ENCODE peak calls at places on chromosome 7, in ten cellular contexts. One of them, this sample, is unnamed.

GRCh38 chr7:149872419-149873073 is 1.2 kb upstream of the ATP6V0E2 start:
- DNase-seq in activated naive CD8-positive, alpha-beta T cell treated with anti-CD3 and anti-CD28 coated beads, Interleukin-2, amount 50 U/mL, for 16 hours: no peak
- DNase-seq in AG08396: peak; percentile 94
- DNase-seq in stimulated activated CD4-positive, alpha-beta T cell treated with anti-CD3 and anti-CD28 coated beads, TNF-alpha, amount 100 ng/mL, for 4 hours: no peak
- DNase-seq in naive thymus-derived CD4-positive, alpha-beta T cell: no peak
- DNase-seq in stimulated activated CD8-positive, alpha-beta memory T cell treated with anti-CD3 and anti-CD28 coated beads, Interleukin-7, amount 100 ng/mL, for 48 hours: no peak
- DNase-seq in HT1080: no peak
- DNase-seq in lung: peak; percentile 64
- DNase-seq in NCI-H460: peak; percentile 76
- DNase-seq in choroid plexus epithelial cell: peak; percentile 92
- DNase-seq in this sample: peak; percentile 88

GRCh38 chr7:79403451-79403850 is 50.0 kb downstream of the MAGI2 start:
- DNase-seq in naive thymus-derived CD4-positive, alpha-beta T cell: no peak
- DNase-seq in stimulated activated CD4-positive, alpha-beta T cell treated with anti-CD3 and anti-CD28 coated beads, TNF-alpha, amount 100 ng/mL, for 4 hours: no peak
- DNase-seq in choroid plexus epithelial cell: peak; percentile 67
- DNase-seq in NCI-H460: no peak
- DNase-seq in lung: no peak
- DNase-seq in stimulated activated CD8-positive, alpha-beta memory T cell treated with anti-CD3 and anti-CD28 coated beads, Interleukin-7, amount 100 ng/mL, for 48 hours: no peak
- DNase-seq in activated naive CD8-positive, alpha-beta T cell treated with anti-CD3 and anti-CD28 coated beads, Interleukin-2, amount 50 U/mL, for 16 hours: no peak
- DNase-seq in AG08396: no peak
- DNase-seq in HT1080: no peak
- DNase-seq in this sample: no peak

GRCh38 chr7:5423844-5424688 is 432 bp upstream of the TNRC18 start:
- DNase-seq in stimulated activated CD4-positive, alpha-beta T cell treated with anti-CD3 and anti-CD28 coated beads, TNF-alpha, amount 100 ng/mL, for 4 hours: no peak
- DNase-seq in choroid plexus epithelial cell: peak; percentile 99
- DNase-seq in naive thymus-derived CD4-positive, alpha-beta T cell: peak; percentile 31
- DNase-seq in lung: peak; percentile 96
- DNase-seq in activated naive CD8-positive, alpha-beta T cell treated with anti-CD3 and anti-CD28 coated beads, Interleukin-2, amount 50 U/mL, for 16 hours: no peak
- DNase-seq in stimulated activated CD8-positive, alpha-beta memory T cell treated with anti-CD3 and anti-CD28 coated beads, Interleukin-7, amount 100 ng/mL, for 48 hours: peak; percentile 24
- DNase-seq in HT1080: peak; percentile 96
- DNase-seq in NCI-H460: peak; percentile 99
- DNase-seq in AG08396: peak; percentile 97
- DNase-seq in this sample: peak; percentile 97

GRCh38 chr7:96903906-96904305 is 101.4 kb upstream of the DLX6 start:
- DNase-seq in AG08396: no peak
- DNase-seq in NCI-H460: no peak
- DNase-seq in HT1080: no peak
- DNase-seq in stimulated activated CD4-positive, alpha-beta T cell treated with anti-CD3 and anti-CD28 coated beads, TNF-alpha, amount 100 ng/mL, for 4 hours: no peak
- DNase-seq in choroid plexus epithelial cell: no peak
- DNase-seq in stimulated activated CD8-positive, alpha-beta memory T cell treated with anti-CD3 and anti-CD28 coated beads, Interleukin-7, amount 100 ng/mL, for 48 hours: no peak
- DNase-seq in naive thymus-derived CD4-positive, alpha-beta T cell: no peak
- DNase-seq in lung: no peak
- DNase-seq in activated naive CD8-positive, alpha-beta T cell treated with anti-CD3 and anti-CD28 coated beads, Interleukin-2, amount 50 U/mL, for 16 hours: no peak
- DNase-seq in this sample: no peak

GRCh38 chr7:94832051-94832450 is 75.3 kb upstream of the PPP1R9A start:
- DNase-seq in naive thymus-derived CD4-positive, alpha-beta T cell: no peak
- DNase-seq in activated naive CD8-positive, alpha-beta T cell treated with anti-CD3 and anti-CD28 coated beads, Interleukin-2, amount 50 U/mL, for 16 hours: no peak
- DNase-seq in NCI-H460: no peak
- DNase-seq in HT1080: peak; percentile 79
- DNase-seq in stimulated activated CD4-positive, alpha-beta T cell treated with anti-CD3 and anti-CD28 coated beads, TNF-alpha, amount 100 ng/mL, for 4 hours: no peak
- DNase-seq in stimulated activated CD8-positive, alpha-beta memory T cell treated with anti-CD3 and anti-CD28 coated beads, Interleukin-7, amount 100 ng/mL, for 48 hours: no peak
- DNase-seq in choroid plexus epithelial cell: no peak
- DNase-seq in AG08396: no peak
- DNase-seq in lung: no peak
- DNase-seq in this sample: no peak

GRCh38 chr7:132422502-132423101 is 153.7 kb downstream of the PLXNA4 start:
- DNase-seq in naive thymus-derived CD4-positive, alpha-beta T cell: no peak
- DNase-seq in stimulated activated CD8-positive, alpha-beta memory T cell treated with anti-CD3 and anti-CD28 coated beads, Interleukin-7, amount 100 ng/mL, for 48 hours: no peak
- DNase-seq in AG08396: no peak
- DNase-seq in stimulated activated CD4-positive, alpha-beta T cell treated with anti-CD3 and anti-CD28 coated beads, TNF-alpha, amount 100 ng/mL, for 4 hours: no peak
- DNase-seq in activated naive CD8-positive, alpha-beta T cell treated with anti-CD3 and anti-CD28 coated beads, Interleukin-2, amount 50 U/mL, for 16 hours: no peak
- DNase-seq in NCI-H460: no peak
- DNase-seq in HT1080: no peak
- DNase-seq in choroid plexus epithelial cell: no peak
- DNase-seq in lung: no peak
- DNase-seq in this sample: no peak

GRCh38 chr7:135428011-135428410 is 81.9 kb downstream of the CNOT4 start:
- DNase-seq in lung: no peak
- DNase-seq in AG08396: no peak
- DNase-seq in stimulated activated CD4-positive, alpha-beta T cell treated with anti-CD3 and anti-CD28 coated beads, TNF-alpha, amount 100 ng/mL, for 4 hours: no peak
- DNase-seq in HT1080: no peak
- DNase-seq in naive thymus-derived CD4-positive, alpha-beta T cell: no peak
- DNase-seq in NCI-H460: no peak
- DNase-seq in stimulated activated CD8-positive, alpha-beta memory T cell treated with anti-CD3 and anti-CD28 coated beads, Interleukin-7, amount 100 ng/mL, for 48 hours: no peak
- DNase-seq in choroid plexus epithelial cell: no peak
- DNase-seq in activated naive CD8-positive, alpha-beta T cell treated with anti-CD3 and anti-CD28 coated beads, Interleukin-2, amount 50 U/mL, for 16 hours: no peak
- DNase-seq in this sample: no peak

GRCh38 chr7:128209229-128210035 is 31.6 kb upstream of the LEP start:
- DNase-seq in HT1080: peak; percentile 73
- DNase-seq in AG08396: peak; percentile 84
- DNase-seq in activated naive CD8-positive, alpha-beta T cell treated with anti-CD3 and anti-CD28 coated beads, Interleukin-2, amount 50 U/mL, for 16 hours: peak; percentile 35
- DNase-seq in choroid plexus epithelial cell: peak; percentile 86
- DNase-seq in stimulated activated CD8-positive, alpha-beta memory T cell treated with anti-CD3 and anti-CD28 coated beads, Interleukin-7, amount 100 ng/mL, for 48 hours: peak; percentile 37
- DNase-seq in naive thymus-derived CD4-positive, alpha-beta T cell: peak; percentile 58
- DNase-seq in lung: peak; percentile 69
- DNase-seq in stimulated activated CD4-positive, alpha-beta T cell treated with anti-CD3 and anti-CD28 coated beads, TNF-alpha, amount 100 ng/mL, for 4 hours: peak; percentile 49
- DNase-seq in NCI-H460: peak; percentile 85
- DNase-seq in this sample: peak; percentile 81

GRCh38 chr7:25035274-25035673 is 55.3 kb upstream of the OSBPL3 start:
- DNase-seq in NCI-H460: no peak
- DNase-seq in stimulated activated CD8-positive, alpha-beta memory T cell treated with anti-CD3 and anti-CD28 coated beads, Interleukin-7, amount 100 ng/mL, for 48 hours: no peak
- DNase-seq in HT1080: no peak
- DNase-seq in choroid plexus epithelial cell: no peak
- DNase-seq in activated naive CD8-positive, alpha-beta T cell treated with anti-CD3 and anti-CD28 coated beads, Interleukin-2, amount 50 U/mL, for 16 hours: no peak
- DNase-seq in naive thymus-derived CD4-positive, alpha-beta T cell: no peak
- DNase-seq in stimulated activated CD4-positive, alpha-beta T cell treated with anti-CD3 and anti-CD28 coated beads, TNF-alpha, amount 100 ng/mL, for 4 hours: no peak
- DNase-seq in AG08396: no peak
- DNase-seq in lung: no peak
- DNase-seq in this sample: no peak

GRCh38 chr7:39952378-39952777 is 2.3 kb downstream of the CDK13 start:
- DNase-seq in choroid plexus epithelial cell: peak; percentile 57
- DNase-seq in AG08396: peak; percentile 51
- DNase-seq in HT1080: no peak
- DNase-seq in NCI-H460: peak; percentile 67
- DNase-seq in activated naive CD8-positive, alpha-beta T cell treated with anti-CD3 and anti-CD28 coated beads, Interleukin-2, amount 50 U/mL, for 16 hours: no peak
- DNase-seq in stimulated activated CD8-positive, alpha-beta memory T cell treated with anti-CD3 and anti-CD28 coated beads, Interleukin-7, amount 100 ng/mL, for 48 hours: no peak
- DNase-seq in stimulated activated CD4-positive, alpha-beta T cell treated with anti-CD3 and anti-CD28 coated beads, TNF-alpha, amount 100 ng/mL, for 4 hours: no peak
- DNase-seq in lung: no peak
- DNase-seq in naive thymus-derived CD4-positive, alpha-beta T cell: peak; percentile 11
- DNase-seq in this sample: no peak

GRCh38 chr7:54961391-54961790 is 57.4 kb upstream of the EGFR start:
- DNase-seq in AG08396: no peak
- DNase-seq in stimulated activated CD4-positive, alpha-beta T cell treated with anti-CD3 and anti-CD28 coated beads, TNF-alpha, amount 100 ng/mL, for 4 hours: no peak
- DNase-seq in activated naive CD8-positive, alpha-beta T cell treated with anti-CD3 and anti-CD28 coated beads, Interleukin-2, amount 50 U/mL, for 16 hours: no peak
- DNase-seq in choroid plexus epithelial cell: no peak
- DNase-seq in HT1080: no peak
- DNase-seq in stimulated activated CD8-positive, alpha-beta memory T cell treated with anti-CD3 and anti-CD28 coated beads, Interleukin-7, amount 100 ng/mL, for 48 hours: no peak
- DNase-seq in NCI-H460: no peak
- DNase-seq in lung: no peak
- DNase-seq in naive thymus-derived CD4-positive, alpha-beta T cell: no peak
- DNase-seq in this sample: no peak

GRCh38 chr7:3043544-3044395 is at the start of gene CARD11:
- DNase-seq in HT1080: no peak
- DNase-seq in stimulated activated CD8-positive, alpha-beta memory T cell treated with anti-CD3 and anti-CD28 coated beads, Interleukin-7, amount 100 ng/mL, for 48 hours: peak; percentile 42
- DNase-seq in naive thymus-derived CD4-positive, alpha-beta T cell: peak; percentile 72
- DNase-seq in stimulated activated CD4-positive, alpha-beta T cell treated with anti-CD3 and anti-CD28 coated beads, TNF-alpha, amount 100 ng/mL, for 4 hours: peak; percentile 31
- DNase-seq in lung: no peak
- DNase-seq in NCI-H460: no peak
- DNase-seq in choroid plexus epithelial cell: no peak
- DNase-seq in activated naive CD8-positive, alpha-beta T cell treated with anti-CD3 and anti-CD28 coated beads, Interleukin-2, amount 50 U/mL, for 16 hours: peak; percentile 16
- DNase-seq in AG08396: no peak
- DNase-seq in this sample: no peak

GRCh38 chr7:121195859-121196588 is 132.8 kb upstream of the WNT16 start:
- DNase-seq in stimulated activated CD8-positive, alpha-beta memory T cell treated with anti-CD3 and anti-CD28 coated beads, Interleukin-7, amount 100 ng/mL, for 48 hours: no peak
- DNase-seq in naive thymus-derived CD4-positive, alpha-beta T cell: no peak
- DNase-seq in NCI-H460: no peak
- DNase-seq in stimulated activated CD4-positive, alpha-beta T cell treated with anti-CD3 and anti-CD28 coated beads, TNF-alpha, amount 100 ng/mL, for 4 hours: no peak
- DNase-seq in HT1080: no peak
- DNase-seq in choroid plexus epithelial cell: peak; percentile 25
- DNase-seq in activated naive CD8-positive, alpha-beta T cell treated with anti-CD3 and anti-CD28 coated beads, Interleukin-2, amount 50 U/mL, for 16 hours: no peak
- DNase-seq in AG08396: no peak
- DNase-seq in lung: no peak
- DNase-seq in this sample: no peak

GRCh38 chr7:66150471-66150870 is 35.8 kb downstream of the CRCP start:
- DNase-seq in naive thymus-derived CD4-positive, alpha-beta T cell: no peak
- DNase-seq in lung: peak; percentile 44
- DNase-seq in AG08396: peak; percentile 52
- DNase-seq in choroid plexus epithelial cell: peak; percentile 87
- DNase-seq in NCI-H460: no peak
- DNase-seq in activated naive CD8-positive, alpha-beta T cell treated with anti-CD3 and anti-CD28 coated beads, Interleukin-2, amount 50 U/mL, for 16 hours: no peak
- DNase-seq in stimulated activated CD8-positive, alpha-beta memory T cell treated with anti-CD3 and anti-CD28 coated beads, Interleukin-7, amount 100 ng/mL, for 48 hours: no peak
- DNase-seq in HT1080: peak; percentile 45
- DNase-seq in stimulated activated CD4-positive, alpha-beta T cell treated with anti-CD3 and anti-CD28 coated beads, TNF-alpha, amount 100 ng/mL, for 4 hours: no peak
- DNase-seq in this sample: peak; percentile 62

GRCh38 chr7:983182-984071 is 446 bp downstream of the CYP2W1 start:
- DNase-seq in AG08396: no peak
- DNase-seq in HT1080: no peak
- DNase-seq in activated naive CD8-positive, alpha-beta T cell treated with anti-CD3 and anti-CD28 coated beads, Interleukin-2, amount 50 U/mL, for 16 hours: no peak
- DNase-seq in NCI-H460: no peak
- DNase-seq in choroid plexus epithelial cell: no peak
- DNase-seq in lung: no peak
- DNase-seq in stimulated activated CD8-positive, alpha-beta memory T cell treated with anti-CD3 and anti-CD28 coated beads, Interleukin-7, amount 100 ng/mL, for 48 hours: no peak
- DNase-seq in stimulated activated CD4-positive, alpha-beta T cell treated with anti-CD3 and anti-CD28 coated beads, TNF-alpha, amount 100 ng/mL, for 4 hours: no peak
- DNase-seq in naive thymus-derived CD4-positive, alpha-beta T cell: no peak
- DNase-seq in this sample: no peak

GRCh38 chr7:35430547-35431153 is 176.8 kb upstream of the TBX20 start:
- DNase-seq in activated naive CD8-positive, alpha-beta T cell treated with anti-CD3 and anti-CD28 coated beads, Interleukin-2, amount 50 U/mL, for 16 hours: no peak
- DNase-seq in lung: no peak
- DNase-seq in AG08396: no peak
- DNase-seq in stimulated activated CD4-positive, alpha-beta T cell treated with anti-CD3 and anti-CD28 coated beads, TNF-alpha, amount 100 ng/mL, for 4 hours: no peak
- DNase-seq in NCI-H460: no peak
- DNase-seq in HT1080: peak; percentile 6
- DNase-seq in naive thymus-derived CD4-positive, alpha-beta T cell: no peak
- DNase-seq in stimulated activated CD8-positive, alpha-beta memory T cell treated with anti-CD3 and anti-CD28 coated beads, Interleukin-7, amount 100 ng/mL, for 48 hours: no peak
- DNase-seq in choroid plexus epithelial cell: peak; percentile 22
- DNase-seq in this sample: no peak

GRCh38 chr7:79529214-79529895 is 75.9 kb upstream of the MAGI2 start:
- DNase-seq in stimulated activated CD8-positive, alpha-beta memory T cell treated with anti-CD3 and anti-CD28 coated beads, Interleukin-7, amount 100 ng/mL, for 48 hours: no peak
- DNase-seq in NCI-H460: no peak
- DNase-seq in naive thymus-derived CD4-positive, alpha-beta T cell: no peak
- DNase-seq in lung: no peak
- DNase-seq in stimulated activated CD4-positive, alpha-beta T cell treated with anti-CD3 and anti-CD28 coated beads, TNF-alpha, amount 100 ng/mL, for 4 hours: no peak
- DNase-seq in HT1080: no peak
- DNase-seq in choroid plexus epithelial cell: peak; percentile 61
- DNase-seq in activated naive CD8-positive, alpha-beta T cell treated with anti-CD3 and anti-CD28 coated beads, Interleukin-2, amount 50 U/mL, for 16 hours: no peak
- DNase-seq in AG08396: no peak
- DNase-seq in this sample: no peak

GRCh38 chr7:43700059-43700501 is 29.2 kb downstream of the COA1 start:
- DNase-seq in stimulated activated CD4-positive, alpha-beta T cell treated with anti-CD3 and anti-CD28 coated beads, TNF-alpha, amount 100 ng/mL, for 4 hours: no peak
- DNase-seq in choroid plexus epithelial cell: peak; percentile 85
- DNase-seq in NCI-H460: peak; percentile 59
- DNase-seq in lung: no peak
- DNase-seq in naive thymus-derived CD4-positive, alpha-beta T cell: peak; percentile 38
- DNase-seq in activated naive CD8-positive, alpha-beta T cell treated with anti-CD3 and anti-CD28 coated beads, Interleukin-2, amount 50 U/mL, for 16 hours: no peak
- DNase-seq in AG08396: peak; percentile 33
- DNase-seq in stimulated activated CD8-positive, alpha-beta memory T cell treated with anti-CD3 and anti-CD28 coated beads, Interleukin-7, amount 100 ng/mL, for 48 hours: no peak
- DNase-seq in HT1080: peak; percentile 67
- DNase-seq in this sample: no peak

GRCh38 chr7:90211391-90212148 is at the start of gene STEAP2:
- DNase-seq in NCI-H460: peak; percentile 62
- DNase-seq in activated naive CD8-positive, alpha-beta T cell treated with anti-CD3 and anti-CD28 coated beads, Interleukin-2, amount 50 U/mL, for 16 hours: no peak
- DNase-seq in HT1080: peak; percentile 94
- DNase-seq in naive thymus-derived CD4-positive, alpha-beta T cell: no peak
- DNase-seq in choroid plexus epithelial cell: peak; percentile 94
- DNase-seq in AG08396: peak; percentile 93
- DNase-seq in lung: peak; percentile 81
- DNase-seq in stimulated activated CD4-positive, alpha-beta T cell treated with anti-CD3 and anti-CD28 coated beads, TNF-alpha, amount 100 ng/mL, for 4 hours: no peak
- DNase-seq in stimulated activated CD8-positive, alpha-beta memory T cell treated with anti-CD3 and anti-CD28 coated beads, Interleukin-7, amount 100 ng/mL, for 48 hours: peak; percentile 5
- DNase-seq in this sample: peak; percentile 95

GRCh38 chr7:67429735-67430134 is 433.1 kb downstream of the TYW1 start:
- DNase-seq in NCI-H460: no peak
- DNase-seq in AG08396: no peak
- DNase-seq in stimulated activated CD4-positive, alpha-beta T cell treated with anti-CD3 and anti-CD28 coated beads, TNF-alpha, amount 100 ng/mL, for 4 hours: no peak
- DNase-seq in stimulated activated CD8-positive, alpha-beta memory T cell treated with anti-CD3 and anti-CD28 coated beads, Interleukin-7, amount 100 ng/mL, for 48 hours: no peak
- DNase-seq in HT1080: no peak
- DNase-seq in choroid plexus epithelial cell: no peak
- DNase-seq in naive thymus-derived CD4-positive, alpha-beta T cell: no peak
- DNase-seq in lung: no peak
- DNase-seq in activated naive CD8-positive, alpha-beta T cell treated with anti-CD3 and anti-CD28 coated beads, Interleukin-2, amount 50 U/mL, for 16 hours: no peak
- DNase-seq in this sample: no peak

GRCh38 chr7:16744518-16745250 is 8.9 kb upstream of the TSPAN13 start:
- DNase-seq in stimulated activated CD4-positive, alpha-beta T cell treated with anti-CD3 and anti-CD28 coated beads, TNF-alpha, amount 100 ng/mL, for 4 hours: no peak
- DNase-seq in HT1080: no peak
- DNase-seq in choroid plexus epithelial cell: no peak
- DNase-seq in stimulated activated CD8-positive, alpha-beta memory T cell treated with anti-CD3 and anti-CD28 coated beads, Interleukin-7, amount 100 ng/mL, for 48 hours: no peak
- DNase-seq in activated naive CD8-positive, alpha-beta T cell treated with anti-CD3 and anti-CD28 coated beads, Interleukin-2, amount 50 U/mL, for 16 hours: no peak
- DNase-seq in lung: no peak
- DNase-seq in naive thymus-derived CD4-positive, alpha-beta T cell: no peak
- DNase-seq in AG08396: no peak
- DNase-seq in NCI-H460: no peak
- DNase-seq in this sample: no peak

GRCh38 chr7:10913457-10913856 is 60.2 kb upstream of the PHF14 start:
- DNase-seq in naive thymus-derived CD4-positive, alpha-beta T cell: no peak
- DNase-seq in stimulated activated CD8-positive, alpha-beta memory T cell treated with anti-CD3 and anti-CD28 coated beads, Interleukin-7, amount 100 ng/mL, for 48 hours: no peak
- DNase-seq in lung: no peak
- DNase-seq in AG08396: no peak
- DNase-seq in NCI-H460: no peak
- DNase-seq in stimulated activated CD4-positive, alpha-beta T cell treated with anti-CD3 and anti-CD28 coated beads, TNF-alpha, amount 100 ng/mL, for 4 hours: no peak
- DNase-seq in activated naive CD8-positive, alpha-beta T cell treated with anti-CD3 and anti-CD28 coated beads, Interleukin-2, amount 50 U/mL, for 16 hours: no peak
- DNase-seq in choroid plexus epithelial cell: no peak
- DNase-seq in HT1080: no peak
- DNase-seq in this sample: no peak

GRCh38 chr7:17665029-17665428 is 275.3 kb downstream of the SNX13 start:
- DNase-seq in activated naive CD8-positive, alpha-beta T cell treated with anti-CD3 and anti-CD28 coated beads, Interleukin-2, amount 50 U/mL, for 16 hours: no peak
- DNase-seq in AG08396: no peak
- DNase-seq in naive thymus-derived CD4-positive, alpha-beta T cell: no peak
- DNase-seq in stimulated activated CD4-positive, alpha-beta T cell treated with anti-CD3 and anti-CD28 coated beads, TNF-alpha, amount 100 ng/mL, for 4 hours: no peak
- DNase-seq in NCI-H460: no peak
- DNase-seq in stimulated activated CD8-positive, alpha-beta memory T cell treated with anti-CD3 and anti-CD28 coated beads, Interleukin-7, amount 100 ng/mL, for 48 hours: no peak
- DNase-seq in lung: no peak
- DNase-seq in HT1080: no peak
- DNase-seq in choroid plexus epithelial cell: no peak
- DNase-seq in this sample: no peak

GRCh38 chr7:154996756-154997155 is 6.2 kb downstream of the PAXIP1 start:
- DNase-seq in choroid plexus epithelial cell: no peak
- DNase-seq in HT1080: no peak
- DNase-seq in activated naive CD8-positive, alpha-beta T cell treated with anti-CD3 and anti-CD28 coated beads, Interleukin-2, amount 50 U/mL, for 16 hours: no peak
- DNase-seq in AG08396: no peak
- DNase-seq in stimulated activated CD8-positive, alpha-beta memory T cell treated with anti-CD3 and anti-CD28 coated beads, Interleukin-7, amount 100 ng/mL, for 48 hours: no peak
- DNase-seq in stimulated activated CD4-positive, alpha-beta T cell treated with anti-CD3 and anti-CD28 coated beads, TNF-alpha, amount 100 ng/mL, for 4 hours: no peak
- DNase-seq in naive thymus-derived CD4-positive, alpha-beta T cell: no peak
- DNase-seq in lung: no peak
- DNase-seq in NCI-H460: no peak
- DNase-seq in this sample: no peak

GRCh38 chr7:112001089-112001826 is 204.9 kb downstream of the DOCK4 start:
- DNase-seq in naive thymus-derived CD4-positive, alpha-beta T cell: no peak
- DNase-seq in stimulated activated CD8-positive, alpha-beta memory T cell treated with anti-CD3 and anti-CD28 coated beads, Interleukin-7, amount 100 ng/mL, for 48 hours: no peak
- DNase-seq in HT1080: peak; percentile 96
- DNase-seq in AG08396: no peak
- DNase-seq in stimulated activated CD4-positive, alpha-beta T cell treated with anti-CD3 and anti-CD28 coated beads, TNF-alpha, amount 100 ng/mL, for 4 hours: no peak
- DNase-seq in activated naive CD8-positive, alpha-beta T cell treated with anti-CD3 and anti-CD28 coated beads, Interleukin-2, amount 50 U/mL, for 16 hours: no peak
- DNase-seq in NCI-H460: peak; percentile 70
- DNase-seq in lung: no peak
- DNase-seq in choroid plexus epithelial cell: peak; percentile 95
- DNase-seq in this sample: no peak

GRCh38 chr7:107913846-107914245 is 22.9 kb downstream of the DLD start:
- DNase-seq in HT1080: peak; percentile 15
- DNase-seq in NCI-H460: peak; percentile 53
- DNase-seq in activated naive CD8-positive, alpha-beta T cell treated with anti-CD3 and anti-CD28 coated beads, Interleukin-2, amount 50 U/mL, for 16 hours: no peak
- DNase-seq in naive thymus-derived CD4-positive, alpha-beta T cell: no peak
- DNase-seq in stimulated activated CD4-positive, alpha-beta T cell treated with anti-CD3 and anti-CD28 coated beads, TNF-alpha, amount 100 ng/mL, for 4 hours: no peak
- DNase-seq in lung: no peak
- DNase-seq in AG08396: no peak
- DNase-seq in choroid plexus epithelial cell: no peak
- DNase-seq in stimulated activated CD8-positive, alpha-beta memory T cell treated with anti-CD3 and anti-CD28 coated beads, Interleukin-7, amount 100 ng/mL, for 48 hours: no peak
- DNase-seq in this sample: no peak